ENCODE peak calls at places on chromosomes 7 and 10, in seven cellular contexts. One of them, this sample, is unnamed.

GRCh38 chr10:49149881-49150280 is 16.1 kb upstream of the FAM170B start:
- DNase-seq in HCT116: no peak
- DNase-seq in NCI-H2081: peak
- DNase-seq in T follicular helper cell: no peak
- DNase-seq in NCI-H345: peak
- DNase-seq in stimulated activated CD4-positive, alpha-beta T cell treated with anti-CD3 and anti-CD28 coated beads, Interleukin-1b, Interleukin-23, amount 100 ng/mL, for 4 hours: no peak
- DNase-seq in AG09309: no peak
- DNase-seq in this sample: no peak

GRCh38 chr10:102065561-102066420 is 642 bp downstream of the HPS6 start:
- DNase-seq in NCI-H345: no peak
- DNase-seq in stimulated activated CD4-positive, alpha-beta T cell treated with anti-CD3 and anti-CD28 coated beads, Interleukin-1b, Interleukin-23, amount 100 ng/mL, for 4 hours: no peak
- DNase-seq in T follicular helper cell: no peak
- DNase-seq in AG09309: no peak
- DNase-seq in NCI-H2081: peak
- DNase-seq in HCT116: no peak
- DNase-seq in this sample: no peak

GRCh38 chr7:48832303-48832845 is 92.0 kb upstream of the CDC14C start:
- DNase-seq in HCT116: no peak
- DNase-seq in NCI-H2081: no peak
- DNase-seq in stimulated activated CD4-positive, alpha-beta T cell treated with anti-CD3 and anti-CD28 coated beads, Interleukin-1b, Interleukin-23, amount 100 ng/mL, for 4 hours: no peak
- DNase-seq in NCI-H345: no peak
- DNase-seq in AG09309: no peak
- DNase-seq in T follicular helper cell: no peak
- DNase-seq in this sample: no peak

GRCh38 chr10:44745920-44746319 is 165.2 kb upstream of the TMEM72 start:
- DNase-seq in AG09309: no peak
- DNase-seq in T follicular helper cell: no peak
- DNase-seq in NCI-H345: no peak
- DNase-seq in HCT116: no peak
- DNase-seq in stimulated activated CD4-positive, alpha-beta T cell treated with anti-CD3 and anti-CD28 coated beads, Interleukin-1b, Interleukin-23, amount 100 ng/mL, for 4 hours: no peak
- DNase-seq in NCI-H2081: no peak
- DNase-seq in this sample: no peak

GRCh38 chr10:34994565-34995142 is 95.5 kb downstream of the CUL2 start:
- DNase-seq in T follicular helper cell: peak
- DNase-seq in stimulated activated CD4-positive, alpha-beta T cell treated with anti-CD3 and anti-CD28 coated beads, Interleukin-1b, Interleukin-23, amount 100 ng/mL, for 4 hours: peak
- DNase-seq in HCT116: peak
- DNase-seq in NCI-H345: peak
- DNase-seq in AG09309: peak
- DNase-seq in NCI-H2081: peak
- DNase-seq in this sample: peak

GRCh38 chr7:33788493-33788892 is 116.8 kb upstream of the BMPER start:
- DNase-seq in AG09309: no peak
- DNase-seq in NCI-H2081: no peak
- DNase-seq in T follicular helper cell: no peak
- DNase-seq in stimulated activated CD4-positive, alpha-beta T cell treated with anti-CD3 and anti-CD28 coated beads, Interleukin-1b, Interleukin-23, amount 100 ng/mL, for 4 hours: no peak
- DNase-seq in NCI-H345: no peak
- DNase-seq in HCT116: no peak
- DNase-seq in this sample: no peak

GRCh38 chr7:127532151-127532550 is 53.2 kb downstream of the GCC1 start:
- DNase-seq in AG09309: no peak
- DNase-seq in NCI-H2081: no peak
- DNase-seq in NCI-H345: no peak
- DNase-seq in T follicular helper cell: no peak
- DNase-seq in stimulated activated CD4-positive, alpha-beta T cell treated with anti-CD3 and anti-CD28 coated beads, Interleukin-1b, Interleukin-23, amount 100 ng/mL, for 4 hours: no peak
- DNase-seq in HCT116: no peak
- DNase-seq in this sample: no peak

GRCh38 chr7:81446212-81446611 is 323.6 kb downstream of the HGF start:
- DNase-seq in NCI-H2081: no peak
- DNase-seq in NCI-H345: no peak
- DNase-seq in stimulated activated CD4-positive, alpha-beta T cell treated with anti-CD3 and anti-CD28 coated beads, Interleukin-1b, Interleukin-23, amount 100 ng/mL, for 4 hours: no peak
- DNase-seq in AG09309: no peak
- DNase-seq in T follicular helper cell: no peak
- DNase-seq in HCT116: no peak
- DNase-seq in this sample: no peak

GRCh38 chr7:5423844-5424688 is 432 bp upstream of the TNRC18 start:
- DNase-seq in HCT116: peak
- DNase-seq in NCI-H345: peak
- DNase-seq in stimulated activated CD4-positive, alpha-beta T cell treated with anti-CD3 and anti-CD28 coated beads, Interleukin-1b, Interleukin-23, amount 100 ng/mL, for 4 hours: no peak
- DNase-seq in AG09309: peak
- DNase-seq in T follicular helper cell: no peak
- DNase-seq in NCI-H2081: peak
- DNase-seq in this sample: peak

GRCh38 chr7:2791390-2791789 is 52.7 kb downstream of the GNA12 start:
- DNase-seq in T follicular helper cell: no peak
- DNase-seq in HCT116: no peak
- DNase-seq in NCI-H2081: no peak
- DNase-seq in AG09309: no peak
- DNase-seq in stimulated activated CD4-positive, alpha-beta T cell treated with anti-CD3 and anti-CD28 coated beads, Interleukin-1b, Interleukin-23, amount 100 ng/mL, for 4 hours: no peak
- DNase-seq in NCI-H345: no peak
- DNase-seq in this sample: no peak

GRCh38 chr10:4512557-4513286 is 313.3 kb upstream of the AKR1E2 start:
- DNase-seq in HCT116: peak
- DNase-seq in NCI-H2081: no peak
- DNase-seq in NCI-H345: no peak
- DNase-seq in T follicular helper cell: no peak
- DNase-seq in AG09309: peak
- DNase-seq in stimulated activated CD4-positive, alpha-beta T cell treated with anti-CD3 and anti-CD28 coated beads, Interleukin-1b, Interleukin-23, amount 100 ng/mL, for 4 hours: no peak
- DNase-seq in this sample: no peak

GRCh38 chr10:32893431-32893830 is 64.6 kb downstream of the ITGB1 start:
- DNase-seq in T follicular helper cell: no peak
- DNase-seq in stimulated activated CD4-positive, alpha-beta T cell treated with anti-CD3 and anti-CD28 coated beads, Interleukin-1b, Interleukin-23, amount 100 ng/mL, for 4 hours: no peak
- DNase-seq in NCI-H2081: no peak
- DNase-seq in NCI-H345: no peak
- DNase-seq in HCT116: no peak
- DNase-seq in AG09309: no peak
- DNase-seq in this sample: no peak

GRCh38 chr10:79347894-79348639 is 798 bp downstream of the PPIF start:
- DNase-seq in NCI-H345: peak
- DNase-seq in NCI-H2081: peak
- DNase-seq in HCT116: peak
- DNase-seq in stimulated activated CD4-positive, alpha-beta T cell treated with anti-CD3 and anti-CD28 coated beads, Interleukin-1b, Interleukin-23, amount 100 ng/mL, for 4 hours: peak
- DNase-seq in AG09309: peak
- DNase-seq in T follicular helper cell: peak
- DNase-seq in this sample: no peak

GRCh38 chr10:95925033-95925432 is 17.3 kb downstream of the CC2D2B start:
- DNase-seq in NCI-H2081: no peak
- DNase-seq in NCI-H345: no peak
- DNase-seq in AG09309: no peak
- DNase-seq in HCT116: no peak
- DNase-seq in stimulated activated CD4-positive, alpha-beta T cell treated with anti-CD3 and anti-CD28 coated beads, Interleukin-1b, Interleukin-23, amount 100 ng/mL, for 4 hours: no peak
- DNase-seq in T follicular helper cell: no peak
- DNase-seq in this sample: no peak

GRCh38 chr7:5677538-5678294 is 103.7 kb downstream of the RNF216 start:
- DNase-seq in T follicular helper cell: peak
- DNase-seq in HCT116: peak
- DNase-seq in AG09309: no peak
- DNase-seq in stimulated activated CD4-positive, alpha-beta T cell treated with anti-CD3 and anti-CD28 coated beads, Interleukin-1b, Interleukin-23, amount 100 ng/mL, for 4 hours: no peak
- DNase-seq in NCI-H2081: peak
- DNase-seq in NCI-H345: no peak
- DNase-seq in this sample: no peak

GRCh38 chr7:1700536-1701333 is 30.7 kb downstream of the ELFN1 start:
- DNase-seq in T follicular helper cell: no peak
- DNase-seq in AG09309: no peak
- DNase-seq in HCT116: no peak
- DNase-seq in NCI-H345: no peak
- DNase-seq in stimulated activated CD4-positive, alpha-beta T cell treated with anti-CD3 and anti-CD28 coated beads, Interleukin-1b, Interleukin-23, amount 100 ng/mL, for 4 hours: no peak
- DNase-seq in NCI-H2081: no peak
- DNase-seq in this sample: no peak

GRCh38 chr7:117951711-117952280 is 78.6 kb upstream of the CTTNBP2 start:
- DNase-seq in NCI-H2081: peak
- DNase-seq in AG09309: no peak
- DNase-seq in stimulated activated CD4-positive, alpha-beta T cell treated with anti-CD3 and anti-CD28 coated beads, Interleukin-1b, Interleukin-23, amount 100 ng/mL, for 4 hours: no peak
- DNase-seq in NCI-H345: peak
- DNase-seq in T follicular helper cell: no peak
- DNase-seq in HCT116: no peak
- DNase-seq in this sample: no peak

GRCh38 chr7:103691291-103691690 is 245.3 kb upstream of the SLC26A5 start:
- DNase-seq in HCT116: no peak
- DNase-seq in AG09309: no peak
- DNase-seq in NCI-H345: peak
- DNase-seq in stimulated activated CD4-positive, alpha-beta T cell treated with anti-CD3 and anti-CD28 coated beads, Interleukin-1b, Interleukin-23, amount 100 ng/mL, for 4 hours: no peak
- DNase-seq in T follicular helper cell: no peak
- DNase-seq in NCI-H2081: peak
- DNase-seq in this sample: no peak

GRCh38 chr10:75050520-75050919 is 60.9 kb upstream of the SAMD8 start:
- DNase-seq in NCI-H2081: no peak
- DNase-seq in AG09309: no peak
- DNase-seq in T follicular helper cell: no peak
- DNase-seq in HCT116: no peak
- DNase-seq in NCI-H345: no peak
- DNase-seq in stimulated activated CD4-positive, alpha-beta T cell treated with anti-CD3 and anti-CD28 coated beads, Interleukin-1b, Interleukin-23, amount 100 ng/mL, for 4 hours: no peak
- DNase-seq in this sample: no peak

GRCh38 chr10:8600192-8600591 is 545.7 kb downstream of the GATA3 start:
- DNase-seq in stimulated activated CD4-positive, alpha-beta T cell treated with anti-CD3 and anti-CD28 coated beads, Interleukin-1b, Interleukin-23, amount 100 ng/mL, for 4 hours: no peak
- DNase-seq in NCI-H345: no peak
- DNase-seq in AG09309: no peak
- DNase-seq in HCT116: no peak
- DNase-seq in NCI-H2081: no peak
- DNase-seq in T follicular helper cell: no peak
- DNase-seq in this sample: no peak

GRCh38 chr10:17617031-17617911 is at the start of gene HACD1:
- DNase-seq in NCI-H345: peak
- DNase-seq in stimulated activated CD4-positive, alpha-beta T cell treated with anti-CD3 and anti-CD28 coated beads, Interleukin-1b, Interleukin-23, amount 100 ng/mL, for 4 hours: peak
- DNase-seq in AG09309: no peak
- DNase-seq in NCI-H2081: peak
- DNase-seq in HCT116: peak
- DNase-seq in T follicular helper cell: peak
- DNase-seq in this sample: peak

GRCh38 chr10:46169736-46170135 is 117.1 kb upstream of the ANTXRL start:
- DNase-seq in HCT116: no peak
- DNase-seq in AG09309: no peak
- DNase-seq in NCI-H2081: no peak
- DNase-seq in T follicular helper cell: no peak
- DNase-seq in stimulated activated CD4-positive, alpha-beta T cell treated with anti-CD3 and anti-CD28 coated beads, Interleukin-1b, Interleukin-23, amount 100 ng/mL, for 4 hours: no peak
- DNase-seq in NCI-H345: no peak
- DNase-seq in this sample: no peak

GRCh38 chr7:73341877-73342276 is 13.9 kb downstream of the FKBP6 start:
- DNase-seq in HCT116: peak
- DNase-seq in T follicular helper cell: no peak
- DNase-seq in AG09309: no peak
- DNase-seq in NCI-H345: no peak
- DNase-seq in NCI-H2081: no peak
- DNase-seq in stimulated activated CD4-positive, alpha-beta T cell treated with anti-CD3 and anti-CD28 coated beads, Interleukin-1b, Interleukin-23, amount 100 ng/mL, for 4 hours: no peak
- DNase-seq in this sample: no peak

GRCh38 chr7:1252543-1253090 is 19.9 kb downstream of the UNCX start:
- DNase-seq in NCI-H345: no peak
- DNase-seq in AG09309: no peak
- DNase-seq in stimulated activated CD4-positive, alpha-beta T cell treated with anti-CD3 and anti-CD28 coated beads, Interleukin-1b, Interleukin-23, amount 100 ng/mL, for 4 hours: no peak
- DNase-seq in NCI-H2081: no peak
- DNase-seq in T follicular helper cell: no peak
- DNase-seq in HCT116: no peak
- DNase-seq in this sample: no peak

GRCh38 chr10:77392851-77393250 is 244.8 kb downstream of the KCNMA1 start:
- DNase-seq in NCI-H345: peak
- DNase-seq in AG09309: peak
- DNase-seq in HCT116: peak
- DNase-seq in T follicular helper cell: no peak
- DNase-seq in stimulated activated CD4-positive, alpha-beta T cell treated with anti-CD3 and anti-CD28 coated beads, Interleukin-1b, Interleukin-23, amount 100 ng/mL, for 4 hours: no peak
- DNase-seq in NCI-H2081: peak
- DNase-seq in this sample: peak

GRCh38 chr10:78700413-78700812 is 368.4 kb upstream of the ZMIZ1 start:
- DNase-seq in NCI-H345: no peak
- DNase-seq in T follicular helper cell: no peak
- DNase-seq in NCI-H2081: no peak
- DNase-seq in HCT116: no peak
- DNase-seq in AG09309: no peak
- DNase-seq in stimulated activated CD4-positive, alpha-beta T cell treated with anti-CD3 and anti-CD28 coated beads, Interleukin-1b, Interleukin-23, amount 100 ng/mL, for 4 hours: no peak
- DNase-seq in this sample: no peak

GRCh38 chr10:50618624-50619023 is 5.1 kb downstream of the SGMS1 start:
- DNase-seq in T follicular helper cell: no peak
- DNase-seq in NCI-H345: no peak
- DNase-seq in NCI-H2081: no peak
- DNase-seq in AG09309: no peak
- DNase-seq in HCT116: no peak
- DNase-seq in stimulated activated CD4-positive, alpha-beta T cell treated with anti-CD3 and anti-CD28 coated beads, Interleukin-1b, Interleukin-23, amount 100 ng/mL, for 4 hours: no peak
- DNase-seq in this sample: no peak

GRCh38 chr10:11147723-11148122 is 130.1 kb downstream of the CELF2 start:
- DNase-seq in NCI-H345: no peak
- DNase-seq in NCI-H2081: peak
- DNase-seq in T follicular helper cell: no peak
- DNase-seq in stimulated activated CD4-positive, alpha-beta T cell treated with anti-CD3 and anti-CD28 coated beads, Interleukin-1b, Interleukin-23, amount 100 ng/mL, for 4 hours: no peak
- DNase-seq in HCT116: no peak
- DNase-seq in AG09309: no peak
- DNase-seq in this sample: no peak

GRCh38 chr10:122525788-122526187 is 34.8 kb upstream of the DMBT1 start:
- DNase-seq in stimulated activated CD4-positive, alpha-beta T cell treated with anti-CD3 and anti-CD28 coated beads, Interleukin-1b, Interleukin-23, amount 100 ng/mL, for 4 hours: no peak
- DNase-seq in NCI-H345: peak
- DNase-seq in AG09309: no peak
- DNase-seq in HCT116: peak
- DNase-seq in NCI-H2081: no peak
- DNase-seq in T follicular helper cell: no peak
- DNase-seq in this sample: no peak

GRCh38 chr10:90577569-90577968 is 280.3 kb downstream of the HTR7 start:
- DNase-seq in AG09309: no peak
- DNase-seq in HCT116: no peak
- DNase-seq in NCI-H345: no peak
- DNase-seq in stimulated activated CD4-positive, alpha-beta T cell treated with anti-CD3 and anti-CD28 coated beads, Interleukin-1b, Interleukin-23, amount 100 ng/mL, for 4 hours: no peak
- DNase-seq in NCI-H2081: no peak
- DNase-seq in T follicular helper cell: no peak
- DNase-seq in this sample: no peak